ENCODE peak calls at places on chromosomes 4 and X, in five cellular contexts. One of them, this sample, is unnamed.
A peak's percentile ranks its signal among the peaks of the same experiment; 100 is the strongest.

GRCh38 chr4:40613456-40613855 is 16.2 kb downstream of the RBM47 start:
- DNase-seq in activated naive CD8-positive, alpha-beta T cell treated with anti-CD3 and anti-CD28 coated beads for 36 hours: no peak
- DNase-seq in Caki2: peak; percentile 47
- DNase-seq in stimulated activated CD8-positive, alpha-beta memory T cell treated with anti-CD3 and anti-CD28 coated beads, Interleukin-7, amount 100 ng/mL, for 24 hours: no peak
- DNase-seq in activated T-cell treated with anti-CD3 and anti-CD28 coated beads for 24 hours: no peak
- DNase-seq in this sample: no peak

GRCh38 chrX:68199062-68199848 is 234.0 kb downstream of the OPHN1 start:
- DNase-seq in activated naive CD8-positive, alpha-beta T cell treated with anti-CD3 and anti-CD28 coated beads for 36 hours: no peak
- DNase-seq in Caki2: no peak
- DNase-seq in stimulated activated CD8-positive, alpha-beta memory T cell treated with anti-CD3 and anti-CD28 coated beads, Interleukin-7, amount 100 ng/mL, for 24 hours: no peak
- DNase-seq in activated T-cell treated with anti-CD3 and anti-CD28 coated beads for 24 hours: no peak
- DNase-seq in this sample: no peak

GRCh38 chr4:109735566-109736454 is 5.9 kb upstream of the PLA2G12A start:
- DNase-seq in activated naive CD8-positive, alpha-beta T cell treated with anti-CD3 and anti-CD28 coated beads for 36 hours: no peak
- DNase-seq in Caki2: peak; percentile 6
- DNase-seq in stimulated activated CD8-positive, alpha-beta memory T cell treated with anti-CD3 and anti-CD28 coated beads, Interleukin-7, amount 100 ng/mL, for 24 hours: no peak
- DNase-seq in activated T-cell treated with anti-CD3 and anti-CD28 coated beads for 24 hours: no peak
- DNase-seq in this sample: no peak

GRCh38 chrX:74925210-74926088 is at the start of gene NEXMIF:
- DNase-seq in activated naive CD8-positive, alpha-beta T cell treated with anti-CD3 and anti-CD28 coated beads for 36 hours: peak; percentile 50
- DNase-seq in Caki2: no peak
- DNase-seq in stimulated activated CD8-positive, alpha-beta memory T cell treated with anti-CD3 and anti-CD28 coated beads, Interleukin-7, amount 100 ng/mL, for 24 hours: no peak
- DNase-seq in activated T-cell treated with anti-CD3 and anti-CD28 coated beads for 24 hours: peak; percentile 7
- DNase-seq in this sample: peak; percentile 24

GRCh38 chr4:130479020-130479419 is 1383.1 kb downstream of the C4orf33 start:
- DNase-seq in activated naive CD8-positive, alpha-beta T cell treated with anti-CD3 and anti-CD28 coated beads for 36 hours: no peak
- DNase-seq in Caki2: no peak
- DNase-seq in stimulated activated CD8-positive, alpha-beta memory T cell treated with anti-CD3 and anti-CD28 coated beads, Interleukin-7, amount 100 ng/mL, for 24 hours: no peak
- DNase-seq in activated T-cell treated with anti-CD3 and anti-CD28 coated beads for 24 hours: no peak
- DNase-seq in this sample: no peak

GRCh38 chrX:872090-872489 is 241.5 kb downstream of the SHOX start:
- DNase-seq in activated naive CD8-positive, alpha-beta T cell treated with anti-CD3 and anti-CD28 coated beads for 36 hours: no peak
- DNase-seq in Caki2: no peak
- DNase-seq in stimulated activated CD8-positive, alpha-beta memory T cell treated with anti-CD3 and anti-CD28 coated beads, Interleukin-7, amount 100 ng/mL, for 24 hours: no peak
- DNase-seq in activated T-cell treated with anti-CD3 and anti-CD28 coated beads for 24 hours: no peak
- DNase-seq in this sample: no peak

GRCh38 chr4:173145111-173145510 is 23.5 kb upstream of the GALNT7 start:
- DNase-seq in activated naive CD8-positive, alpha-beta T cell treated with anti-CD3 and anti-CD28 coated beads for 36 hours: no peak
- DNase-seq in Caki2: no peak
- DNase-seq in stimulated activated CD8-positive, alpha-beta memory T cell treated with anti-CD3 and anti-CD28 coated beads, Interleukin-7, amount 100 ng/mL, for 24 hours: no peak
- DNase-seq in activated T-cell treated with anti-CD3 and anti-CD28 coated beads for 24 hours: no peak
- DNase-seq in this sample: no peak

GRCh38 chr4:107863850-107864371 is 39.2 kb downstream of the SGMS2 start:
- DNase-seq in activated naive CD8-positive, alpha-beta T cell treated with anti-CD3 and anti-CD28 coated beads for 36 hours: peak; percentile 38
- DNase-seq in Caki2: peak; percentile 41
- DNase-seq in stimulated activated CD8-positive, alpha-beta memory T cell treated with anti-CD3 and anti-CD28 coated beads, Interleukin-7, amount 100 ng/mL, for 24 hours: no peak
- DNase-seq in activated T-cell treated with anti-CD3 and anti-CD28 coated beads for 24 hours: no peak
- DNase-seq in this sample: peak; percentile 6

GRCh38 chr4:3770323-3771166 is 4.4 kb downstream of the ADRA2C start:
- DNase-seq in activated naive CD8-positive, alpha-beta T cell treated with anti-CD3 and anti-CD28 coated beads for 36 hours: no peak
- DNase-seq in Caki2: no peak
- DNase-seq in stimulated activated CD8-positive, alpha-beta memory T cell treated with anti-CD3 and anti-CD28 coated beads, Interleukin-7, amount 100 ng/mL, for 24 hours: no peak
- DNase-seq in activated T-cell treated with anti-CD3 and anti-CD28 coated beads for 24 hours: no peak
- DNase-seq in this sample: no peak